ENCODE peak calls at places on chromosomes 3 and 15, in six cellular contexts. O is lung microvascular endothelial cell; U is stimulated activated CD8-positive, alpha-beta memory T cell treated with anti-CD3 and anti-CD28 coated beads, Interleukin-15, amount 100 ng/mL, for 4 hours; A is D341Med; P is NCI-H1092 treated with DMSO at 0.1 percent for 48 hours; N is AML-193. R is an unnamed sample.

GRCh38 chr15:81548350-81549116 is 174.5 kb upstream of the TMC3 start:
- DNase-seq in O (no peak), U (no peak), A (no peak), P (no peak), N (no peak), R (peak)

GRCh38 chr15:67501177-67501835 is 19.6 kb upstream of the C15orf61 start:
- DNase-seq in O (peak), U (no peak), A (no peak), P (peak), N (peak), R (peak)

GRCh38 chr15:79673416-79674123 is 223.2 kb downstream of the MTHFS start:
- DNase-seq in O (no peak), U (no peak), A (no peak), P (no peak), N (peak), R (peak)

GRCh38 chr3:45055032-45055410 is 28.9 kb downstream of the CLEC3B start:
- DNase-seq in O (no peak), U (no peak), A (no peak), P (no peak), N (peak), R (no peak)

GRCh38 chr3:130743354-130743753 is 3.3 kb downstream of the PIK3R4 start:
- DNase-seq in O (no peak), U (no peak), A (no peak), P (no peak), N (no peak), R (no peak)

GRCh38 chr3:106337116-106337515 is 468.3 kb upstream of the CBLB start:
- DNase-seq in O (no peak), U (no peak), A (no peak), P (no peak), N (no peak), R (no peak)

GRCh38 chr15:90592144-90592887 is 62.6 kb downstream of the CRTC3 start:
- DNase-seq in O (no peak), U (no peak), A (no peak), P (no peak), N (no peak), R (no peak)

GRCh38 chr15:75718326-75718725 is 5.7 kb upstream of the CSPG4 start:
- DNase-seq in O (no peak), U (no peak), A (no peak), P (no peak), N (no peak), R (no peak)

GRCh38 chr3:131033480-131034080 is 6.9 kb downstream of the NEK11 start:
- DNase-seq in O (peak), U (no peak), A (peak), P (peak), N (peak), R (peak)

GRCh38 chr3:123789760-123790159 is 94.4 kb downstream of the MYLK start:
- DNase-seq in O (no peak), U (no peak), A (no peak), P (no peak), N (no peak), R (no peak)